ENCODE peak calls at places on chromosomes 2 and 18, in six cellular contexts. Z, J, W, V, D and K are unnamed samples.

GRCh38 chr2:26139269-26140183 is 33.4 kb upstream of the GAREM2 start:
- DNase-seq in Z (no peak), J (no peak), W (no peak), V (no peak), D (no peak), K (no peak)

GRCh38 chr2:235523486-235524150 is 29.8 kb downstream of the AGAP1 start:
- DNase-seq in Z (no peak), J (no peak), W (no peak), V (peak; percentile 62), D (no peak), K (peak; percentile 26)

GRCh38 chr2:237096911-237097310 is 11.2 kb downstream of the COPS8 start:
- DNase-seq in Z (peak; percentile 66), J (peak; percentile 55), W (peak; percentile 53), V (no peak), D (no peak), K (no peak)

GRCh38 chr2:227661827-227662226 is 4.8 kb upstream of the SCYGR5 start:
- DNase-seq in Z (no peak), J (no peak), W (no peak), V (no peak), D (no peak), K (no peak)

GRCh38 chr18:3554091-3554601 is 104.2 kb downstream of the TGIF1 start:
- DNase-seq in Z (peak; percentile 31), J (peak; percentile 8), W (no peak), V (no peak), D (no peak), K (no peak)

GRCh38 chr18:72910045-72910444 is 42.3 kb upstream of the NETO1 start:
- DNase-seq in Z (no peak), J (no peak), W (peak; percentile 18), V (no peak), D (no peak), K (no peak)

GRCh38 chr18:59238385-59238784 is 18.4 kb downstream of the GRP start:
- DNase-seq in Z (no peak), J (no peak), W (no peak), V (no peak), D (no peak), K (no peak)

GRCh38 chr2:216059233-216059834 is 22.3 kb downstream of the PECR start:
- DNase-seq in Z (no peak), J (no peak), W (no peak), V (no peak), D (no peak), K (no peak)

GRCh38 chr2:85797959-85798358 is 44.2 kb downstream of the ATOH8 start:
- DNase-seq in Z (peak; percentile 62), J (no peak), W (no peak), V (no peak), D (no peak), K (peak; percentile 56)

GRCh38 chr2:20452551-20452950 is 5.7 kb downstream of the RHOB start:
- DNase-seq in Z (peak; percentile 43), J (peak; percentile 44), W (no peak), V (no peak), D (no peak), K (no peak)

GRCh38 chr2:216694201-216694825 is 1.0 kb downstream of the IGFBP5 start:
- DNase-seq in Z (peak; percentile 70), J (peak; percentile 38), W (no peak), V (peak; percentile 90), D (no peak), K (peak; percentile 39)

GRCh38 chr2:69816923-69817542 is 12.4 kb upstream of the GMCL1 start:
- DNase-seq in Z (peak; percentile 87), J (peak; percentile 67), W (peak; percentile 86), V (no peak), D (peak; percentile 74), K (no peak)

GRCh38 chr18:58535340-58536186 is 93.3 kb downstream of the ALPK2 start:
- DNase-seq in Z (peak; percentile 50), J (peak; percentile 70), W (no peak), V (no peak), D (no peak), K (no peak)

GRCh38 chr2:172408143-172408766 is 19.1 kb upstream of the ITGA6 start:
- DNase-seq in Z (no peak), J (no peak), W (no peak), V (no peak), D (no peak), K (no peak)

GRCh38 chr18:38415811-38416210 is 850.2 kb upstream of the CELF4 start:
- DNase-seq in Z (no peak), J (no peak), W (no peak), V (no peak), D (no peak), K (no peak)

GRCh38 chr2:950627-950992 is at the start of gene SNTG2:
- DNase-seq in Z (no peak), J (no peak), W (no peak), V (peak; percentile 82), D (no peak), K (peak; percentile 54)